ENCODE peak calls at places on chromosomes 7 and 10, in nine cellular contexts. D is prostate gland; S is GM23248; T is PC-3; X is endodermal cell; U is cardiac muscle cell; K is ovary; J is naive thymus-derived CD4-positive, alpha-beta T cell; P is spleen. Y is an unnamed sample.

GRCh38 chr7:32915041-32915536 is 23.5 kb upstream of the KBTBD2 start:
- DNase-seq in D (no peak), S (no peak), T (no peak), X (no peak), U (no peak), K (no peak), J (no peak), P (no peak), Y (no peak)

GRCh38 chr10:103499881-103500280 is 6.4 kb downstream of the NEURL1 start:
- DNase-seq in D (no peak), S (peak; percentile 38), T (no peak), X (peak; percentile 68), U (no peak), K (no peak), J (no peak), P (peak; percentile 23), Y (no peak)

GRCh38 chr10:91340613-91341362 is 69.4 kb upstream of the HECTD2 start:
- DNase-seq in D (no peak), S (peak; percentile 98), T (peak; percentile 67), X (no peak), U (no peak), K (no peak), J (no peak), P (no peak), Y (no peak)

GRCh38 chr10:49593564-49593875 is 16.6 kb upstream of the SLC18A3 start:
- DNase-seq in D (no peak), S (no peak), T (no peak), X (no peak), U (no peak), K (no peak), J (no peak), P (no peak), Y (no peak)

GRCh38 chr10:29646238-29646902 is 11.6 kb upstream of the SVIL start:
- DNase-seq in D (peak; percentile 60), S (peak; percentile 78), T (peak; percentile 57), X (no peak), U (no peak), K (peak; percentile 54), J (no peak), P (no peak), Y (no peak)

GRCh38 chr10:6161913-6162312 is 40.8 kb upstream of the PFKFB3 start:
- DNase-seq in D (no peak), S (no peak), T (no peak), X (no peak), U (no peak), K (no peak), J (no peak), P (no peak), Y (no peak)

GRCh38 chr10:127044191-127044590 is 139.0 kb downstream of the DOCK1 start:
- DNase-seq in D (peak; percentile 85), S (no peak), T (no peak), X (peak; percentile 28), U (no peak), K (no peak), J (no peak), P (no peak), Y (no peak)

GRCh38 chr7:12630615-12630884 is 56.9 kb upstream of the ARL4A start:
- DNase-seq in D (no peak), S (no peak), T (no peak), X (no peak), U (no peak), K (no peak), J (no peak), P (no peak), Y (no peak)

GRCh38 chr7:150916670-150917069 is 61.5 kb downstream of the KCNH2 start:
- DNase-seq in D (no peak), S (no peak), T (no peak), X (no peak), U (no peak), K (no peak), J (no peak), P (no peak), Y (no peak)

GRCh38 chr10:129342385-129342784 is 124.7 kb upstream of the MGMT start:
- DNase-seq in D (no peak), S (no peak), T (no peak), X (no peak), U (no peak), K (no peak), J (no peak), P (no peak), Y (no peak)

GRCh38 chr7:107958764-107959526 is 44.0 kb downstream of the LAMB1 start:
- DNase-seq in D (no peak), S (peak; percentile 92), T (no peak), X (no peak), U (no peak), K (peak; percentile 54), J (no peak), P (no peak), Y (no peak)

GRCh38 chr7:112533591-112533990 is 52.8 kb downstream of the LSMEM1 start:
- DNase-seq in D (no peak), S (no peak), T (no peak), X (no peak), U (no peak), K (no peak), J (no peak), P (no peak), Y (no peak)

GRCh38 chr10:108783897-108784296 is 1139.4 kb downstream of the XPNPEP1 start:
- DNase-seq in D (peak; percentile 14), S (peak; percentile 68), T (peak; percentile 80), X (peak; percentile 88), U (no peak), K (no peak), J (no peak), P (no peak), Y (no peak)

GRCh38 chr7:42605800-42606199 is 306.1 kb downstream of the C7orf25 start:
- DNase-seq in D (no peak), S (peak; percentile 44), T (peak; percentile 15), X (no peak), U (no peak), K (no peak), J (no peak), P (no peak), Y (no peak)

GRCh38 chr7:42605381-42605780 is 306.5 kb downstream of the C7orf25 start:
- DNase-seq in D (no peak), S (no peak), T (no peak), X (no peak), U (no peak), K (no peak), J (no peak), P (no peak), Y (no peak)

GRCh38 chr7:42603496-42603895 is 308.4 kb downstream of the C7orf25 start:
- DNase-seq in D (no peak), S (no peak), T (peak; percentile 26), X (no peak), U (no peak), K (no peak), J (no peak), P (no peak), Y (no peak)

GRCh38 chr7:42611529-42611928 is 300.3 kb downstream of the C7orf25 start:
- DNase-seq in D (no peak), S (no peak), T (no peak), X (no peak), U (no peak), K (no peak), J (no peak), P (no peak), Y (no peak)

GRCh38 chr7:42606217-42606905 is 305.5 kb downstream of the C7orf25 start:
- DNase-seq in D (no peak), S (peak; percentile 23), T (no peak), X (no peak), U (peak; percentile 36), K (no peak), J (no peak), P (no peak), Y (no peak)
- H3K27ac ChIP-seq in D (no peak overlapping the region), S (no peak overlapping the region), T (no peak overlapping the region), X (peak overlapping the region; percentile 11), U (peak overlapping the region; percentile 76), K (no peak overlapping the region), J (no peak overlapping the region), P (no peak overlapping the region), Y (no peak overlapping the region)

DNA sequence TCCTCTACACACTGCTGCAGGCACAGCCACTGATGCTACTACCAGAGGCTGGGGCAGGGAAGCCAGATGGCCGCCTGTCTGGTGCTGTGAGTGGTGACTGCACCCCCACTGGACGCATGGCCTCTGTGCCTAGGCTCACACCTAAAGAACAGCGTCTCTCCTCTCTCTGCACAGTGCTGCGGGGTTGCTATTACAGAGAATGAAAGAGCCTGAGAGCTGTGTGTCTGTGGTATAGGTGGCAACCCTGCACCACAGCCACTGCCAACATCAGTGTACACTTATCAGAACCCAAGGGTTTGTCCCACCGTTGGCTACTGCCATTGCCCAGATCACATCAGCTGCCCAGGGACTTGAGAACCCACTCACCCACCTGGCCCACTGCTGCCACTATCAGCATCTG is 4.1 kb upstream of the IFIT2 start:
- DNase-seq in D (no peak), S (no peak), T (no peak), X (no peak), U (no peak), K (no peak), J (no peak), P (no peak), Y (no peak)
- H3K4me1 ChIP-seq in D (peaks cover 4% of the 10 kb centered on the region), S (peaks cover 43% of the 10 kb centered on the region), T (peaks cover 18% of the 10 kb centered on the region), X (no peaks in the 10 kb centered on the region), U (no peaks in the 10 kb centered on the region), K (peaks cover 7% of the 10 kb centered on the region), J (peaks cover 4% of the 10 kb centered on the region), P (peaks cover 13% of the 10 kb centered on the region), Y (peaks cover 13% of the 10 kb centered on the region)

GRCh38 chr7:149584009-149584408 is 86.4 kb upstream of the ZNF746 start:
- DNase-seq in D (no peak), S (no peak), T (no peak), X (no peak), U (no peak), K (no peak), J (no peak), P (no peak), Y (no peak)

GRCh38 chr7:149584530-149584929 is 86.9 kb upstream of the ZNF746 start:
- DNase-seq in D (no peak), S (no peak), T (no peak), X (no peak), U (no peak), K (no peak), J (no peak), P (no peak), Y (no peak)

DNA sequence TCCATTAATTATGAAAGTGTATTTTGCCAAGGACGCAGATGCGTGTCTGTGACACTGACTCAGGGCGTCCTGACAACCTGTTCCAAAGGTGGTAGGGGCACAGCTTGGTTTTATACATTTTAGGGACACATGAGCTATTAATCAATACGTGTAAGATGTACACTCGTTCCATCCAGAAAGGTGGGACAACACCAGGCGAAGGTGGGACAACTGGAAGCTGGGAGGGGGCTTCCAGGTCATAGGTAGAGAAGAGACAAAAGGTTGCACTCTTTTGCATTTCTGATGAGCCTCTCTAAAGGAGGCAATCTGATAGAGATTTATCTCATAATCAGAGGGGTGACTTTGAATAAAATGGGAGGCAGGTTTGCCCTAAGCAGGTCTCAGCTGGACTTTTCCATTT is 82.7 kb upstream of the ZNF746 start:
- DNase-seq in D (no peak), S (no peak), T (no peak), X (no peak), U (no peak), K (no peak), J (no peak), P (no peak), Y (no peak)
- H3K36me3 ChIP-seq in D (no peaks in the 10 kb centered on the region), S (peaks cover 27% of the 10 kb centered on the region), T (peaks cover 30% of the 10 kb centered on the region), X (peaks cover 62% of the 10 kb centered on the region), U (peaks cover 3% of the 10 kb centered on the region), K (no peaks in the 10 kb centered on the region), J (peaks cover 7% of the 10 kb centered on the region), P (peaks cover 68% of the 10 kb centered on the region), Y (peaks cover 14% of the 10 kb centered on the region)

DNA sequence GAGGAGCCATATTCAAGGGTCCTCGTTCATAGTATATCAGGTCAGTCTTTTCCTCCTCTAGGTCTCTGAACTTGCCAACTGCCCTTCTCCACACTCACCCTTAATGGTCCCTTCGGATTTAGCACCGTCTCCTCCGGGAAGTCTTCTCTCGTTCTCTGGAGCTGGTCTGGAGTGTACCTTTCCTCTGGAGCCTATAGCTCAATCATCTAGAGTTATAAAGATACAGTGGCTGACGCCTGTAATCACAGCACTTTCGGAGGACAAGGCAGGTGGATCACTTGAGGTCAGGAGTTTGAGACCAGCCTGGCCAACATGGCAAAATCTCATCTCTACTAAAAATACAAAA is 4.4 kb upstream of the SCD start:
- DNase-seq in D (no peak), S (no peak), T (no peak), X (no peak), U (no peak), K (no peak), J (no peak), P (no peak), Y (no peak)
- H3K27ac ChIP-seq in D (no peak overlapping the region), S (no peak overlapping the region), T (no peak overlapping the region), X (no peak overlapping the region), U (no peak overlapping the region), K (no peak overlapping the region), J (no peak overlapping the region), P (no peak overlapping the region), Y (no peak overlapping the region)

Y was measured in CD8-positive, alpha-beta memory T cell.